ENCODE peak calls at places on chromosomes 13 and 19, in eight cellular contexts. One of them, this sample, is unnamed.

GRCh38 chr13:25874907-25875306 is 176.9 kb downstream of the SHISA2 start:
- DNase-seq in ovary: no peak
- DNase-seq in heart left ventricle: no peak
- DNase-seq in transverse colon: peak; percentile 26
- DNase-seq in spleen: peak; percentile 82
- DNase-seq in H1: no peak
- DNase-seq in endothelial cell of umbilical vein: no peak
- DNase-seq in breast epithelium: no peak
- DNase-seq in this sample: no peak

GRCh38 chr13:45055902-45056648 is 64.2 kb upstream of the GTF2F2 start:
- DNase-seq in H1: no peak
- DNase-seq in transverse colon: peak; percentile 11
- DNase-seq in spleen: no peak
- DNase-seq in heart left ventricle: no peak
- DNase-seq in endothelial cell of umbilical vein: no peak
- DNase-seq in breast epithelium: peak; percentile 52
- DNase-seq in ovary: peak; percentile 28
- DNase-seq in this sample: no peak

GRCh38 chr19:34598217-34599155 is 78.5 kb downstream of the SCGB2B2 start:
- DNase-seq in transverse colon: no peak
- DNase-seq in ovary: no peak
- DNase-seq in breast epithelium: no peak
- DNase-seq in heart left ventricle: no peak
- DNase-seq in H1: no peak
- DNase-seq in spleen: no peak
- DNase-seq in endothelial cell of umbilical vein: no peak
- DNase-seq in this sample: peak; percentile 74

GRCh38 chr13:42720116-42720857 is 61.1 kb upstream of the FAM216B start:
- DNase-seq in spleen: no peak
- DNase-seq in ovary: peak; percentile 73
- DNase-seq in heart left ventricle: no peak
- DNase-seq in endothelial cell of umbilical vein: peak; percentile 2
- DNase-seq in H1: no peak
- DNase-seq in transverse colon: peak; percentile 55
- DNase-seq in breast epithelium: no peak
- DNase-seq in this sample: no peak

GRCh38 chr13:26019881-26020535 is 31.8 kb downstream of the SHISA2 start:
- DNase-seq in H1: no peak
- DNase-seq in spleen: no peak
- DNase-seq in transverse colon: no peak
- DNase-seq in heart left ventricle: no peak
- DNase-seq in endothelial cell of umbilical vein: peak; percentile 88
- DNase-seq in ovary: no peak
- DNase-seq in breast epithelium: no peak
- DNase-seq in this sample: peak; percentile 49

GRCh38 chr13:103883698-103884097 is 817.5 kb upstream of the SLC10A2 start:
- DNase-seq in H1: no peak
- DNase-seq in heart left ventricle: no peak
- DNase-seq in spleen: no peak
- DNase-seq in breast epithelium: no peak
- DNase-seq in ovary: no peak
- DNase-seq in transverse colon: no peak
- DNase-seq in endothelial cell of umbilical vein: no peak
- DNase-seq in this sample: no peak

GRCh38 chr13:28622286-28622685 is 36.6 kb upstream of the POMP start:
- DNase-seq in spleen: peak; percentile 76
- DNase-seq in heart left ventricle: peak; percentile 69
- DNase-seq in endothelial cell of umbilical vein: no peak
- DNase-seq in transverse colon: peak; percentile 27
- DNase-seq in ovary: no peak
- DNase-seq in H1: no peak
- DNase-seq in breast epithelium: peak; percentile 37
- DNase-seq in this sample: no peak

GRCh38 chr13:112072531-112073244 is 5.7 kb downstream of the SOX1 start:
- DNase-seq in breast epithelium: no peak
- DNase-seq in heart left ventricle: no peak
- DNase-seq in spleen: no peak
- DNase-seq in transverse colon: no peak
- DNase-seq in H1: no peak
- DNase-seq in ovary: no peak
- DNase-seq in endothelial cell of umbilical vein: no peak
- DNase-seq in this sample: no peak

GRCh38 chr19:33063356-33064116 is 1.2 kb downstream of the RHPN2 start:
- DNase-seq in H1: no peak
- DNase-seq in heart left ventricle: no peak
- DNase-seq in endothelial cell of umbilical vein: no peak
- DNase-seq in breast epithelium: no peak
- DNase-seq in transverse colon: peak; percentile 78
- DNase-seq in spleen: no peak
- DNase-seq in ovary: peak; percentile 31
- DNase-seq in this sample: no peak

GRCh38 chr19:33508431-33508830 is 13.2 kb downstream of the PEPD start:
- DNase-seq in heart left ventricle: no peak
- DNase-seq in breast epithelium: no peak
- DNase-seq in transverse colon: no peak
- DNase-seq in endothelial cell of umbilical vein: no peak
- DNase-seq in ovary: no peak
- DNase-seq in spleen: peak; percentile 54
- DNase-seq in H1: no peak
- DNase-seq in this sample: no peak

GRCh38 chr19:49923055-49924003 is 5.7 kb upstream of the ATF5 start:
- DNase-seq in H1: no peak
- DNase-seq in ovary: no peak
- DNase-seq in endothelial cell of umbilical vein: no peak
- DNase-seq in breast epithelium: no peak
- DNase-seq in transverse colon: peak; percentile 46
- DNase-seq in heart left ventricle: no peak
- DNase-seq in spleen: no peak
- DNase-seq in this sample: no peak

GRCh38 chr19:38488096-38488495 is 54.6 kb downstream of the RYR1 start:
- DNase-seq in ovary: no peak
- DNase-seq in transverse colon: no peak
- DNase-seq in spleen: no peak
- DNase-seq in heart left ventricle: no peak
- DNase-seq in breast epithelium: no peak
- DNase-seq in H1: no peak
- DNase-seq in endothelial cell of umbilical vein: no peak
- DNase-seq in this sample: no peak

GRCh38 chr19:54035215-54036178 is 28.2 kb downstream of the VSTM1 start:
- DNase-seq in endothelial cell of umbilical vein: peak; percentile 86
- DNase-seq in heart left ventricle: no peak
- DNase-seq in ovary: no peak
- DNase-seq in transverse colon: no peak
- DNase-seq in spleen: no peak
- DNase-seq in breast epithelium: no peak
- DNase-seq in H1: no peak
- DNase-seq in this sample: no peak

GRCh38 chr13:113430378-113431110 is 22.7 kb downstream of the ADPRHL1 start:
- DNase-seq in breast epithelium: no peak
- DNase-seq in ovary: no peak
- DNase-seq in heart left ventricle: peak; percentile 30
- DNase-seq in transverse colon: no peak
- DNase-seq in spleen: no peak
- DNase-seq in H1: no peak
- DNase-seq in endothelial cell of umbilical vein: no peak
- DNase-seq in this sample: no peak

GRCh38 chr13:90883592-90883991 is 463.9 kb upstream of the MIR17HG start:
- DNase-seq in endothelial cell of umbilical vein: no peak
- DNase-seq in ovary: no peak
- DNase-seq in breast epithelium: no peak
- DNase-seq in spleen: no peak
- DNase-seq in heart left ventricle: no peak
- DNase-seq in transverse colon: no peak
- DNase-seq in H1: no peak
- DNase-seq in this sample: no peak

DNA sequence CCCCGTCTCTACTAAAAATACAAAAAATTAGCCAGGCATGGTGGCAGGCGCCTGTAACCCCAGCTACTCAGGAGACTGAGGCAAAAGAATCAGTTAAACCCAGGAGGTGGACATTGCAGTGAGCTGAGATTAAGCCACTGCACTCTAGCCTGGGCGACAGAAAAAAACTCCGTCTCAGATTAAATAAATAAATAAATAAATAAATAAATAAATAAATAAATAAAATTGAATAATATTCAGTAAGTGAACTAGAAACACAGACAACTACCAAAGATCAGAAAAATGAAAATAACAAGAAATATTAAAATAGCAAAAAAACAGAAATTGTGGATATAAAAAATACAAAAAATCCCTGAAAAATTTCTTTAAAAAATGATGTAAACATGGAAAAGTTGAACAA is 172.4 kb downstream of the ZNF486 start:
- DNase-seq in heart left ventricle: no peak
- DNase-seq in spleen: no peak
- DNase-seq in breast epithelium: no peak
- DNase-seq in ovary: no peak
- DNase-seq in H1: no peak
- DNase-seq in endothelial cell of umbilical vein: no peak
- DNase-seq in transverse colon: no peak
- DNase-seq in this sample: no peak
- TF ChIP-seq POLR2A in heart left ventricle: no peak
- TF ChIP-seq POLR2A in spleen: no peak
- TF ChIP-seq POLR2A in breast epithelium: no peak
- TF ChIP-seq POLR2A in ovary: no peak
- TF ChIP-seq POLR2A in H1: no peak
- TF ChIP-seq POLR2A in endothelial cell of umbilical vein: no peak
- TF ChIP-seq POLR2A in transverse colon: no peak
- TF ChIP-seq POLR2A in this sample: no peak

GRCh38 chr19:1490311-1491113 is at the start of gene PCSK4:
- DNase-seq in breast epithelium: peak; percentile 99
- DNase-seq in ovary: peak; percentile 100
- DNase-seq in endothelial cell of umbilical vein: peak; percentile 99
- DNase-seq in spleen: peak; percentile 96
- DNase-seq in H1: peak; percentile 97
- DNase-seq in heart left ventricle: peak; percentile 99
- DNase-seq in transverse colon: peak; percentile 100
- DNase-seq in this sample: peak; percentile 99

GRCh38 chr19:1488282-1488601 is 1.9 kb downstream of the PCSK4 start:
- DNase-seq in spleen: no peak
- DNase-seq in transverse colon: no peak
- DNase-seq in ovary: peak; percentile 15
- DNase-seq in H1: no peak
- DNase-seq in endothelial cell of umbilical vein: no peak
- DNase-seq in breast epithelium: no peak
- DNase-seq in heart left ventricle: no peak
- DNase-seq in this sample: no peak

GRCh38 chr19:1491114-1491848 is at the start of gene REEP6:
- DNase-seq in transverse colon: no peak
- DNase-seq in spleen: no peak
- DNase-seq in H1: no peak
- DNase-seq in ovary: no peak
- DNase-seq in endothelial cell of umbilical vein: no peak
- DNase-seq in breast epithelium: no peak
- DNase-seq in heart left ventricle: no peak
- DNase-seq in this sample: no peak

GRCh38 chr19:1489463-1489971 is 633 bp downstream of the PCSK4 start:
- DNase-seq in spleen: peak; percentile 77
- DNase-seq in endothelial cell of umbilical vein: no peak
- DNase-seq in transverse colon: no peak
- DNase-seq in breast epithelium: no peak
- DNase-seq in H1: no peak
- DNase-seq in heart left ventricle: no peak
- DNase-seq in ovary: no peak
- DNase-seq in this sample: no peak

DNA sequence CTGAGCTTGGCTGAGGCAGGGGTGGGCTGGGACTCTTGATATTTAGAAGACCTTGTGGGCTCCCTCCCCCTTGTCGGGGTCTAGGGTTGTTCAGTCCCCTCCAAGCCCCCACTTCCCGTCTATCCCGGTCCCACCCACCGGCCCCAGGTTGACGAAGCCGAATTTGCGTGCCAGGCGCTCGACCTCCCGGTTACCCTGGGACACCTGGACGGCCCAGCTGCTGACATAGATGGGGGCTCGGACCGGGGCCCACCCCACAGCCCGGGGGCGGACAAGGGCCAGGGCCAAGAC is 185 bp downstream of the PCSK4 start:
- DNase-seq in breast epithelium: no peak
- DNase-seq in spleen: no peak
- DNase-seq in transverse colon: no peak
- DNase-seq in ovary: no peak
- DNase-seq in endothelial cell of umbilical vein: no peak
- DNase-seq in heart left ventricle: no peak
- DNase-seq in H1: no peak
- DNase-seq in this sample: no peak
- TF ChIP-seq POLR2A in breast epithelium: no peak
- TF ChIP-seq POLR2A in spleen: no peak
- TF ChIP-seq POLR2A in transverse colon: peak; percentile 28
- TF ChIP-seq POLR2A in ovary: no peak
- TF ChIP-seq POLR2A in endothelial cell of umbilical vein: peak; percentile 20
- TF ChIP-seq POLR2A in heart left ventricle: no peak
- TF ChIP-seq POLR2A in H1: no peak
- TF ChIP-seq POLR2A in this sample: no peak

DNA sequence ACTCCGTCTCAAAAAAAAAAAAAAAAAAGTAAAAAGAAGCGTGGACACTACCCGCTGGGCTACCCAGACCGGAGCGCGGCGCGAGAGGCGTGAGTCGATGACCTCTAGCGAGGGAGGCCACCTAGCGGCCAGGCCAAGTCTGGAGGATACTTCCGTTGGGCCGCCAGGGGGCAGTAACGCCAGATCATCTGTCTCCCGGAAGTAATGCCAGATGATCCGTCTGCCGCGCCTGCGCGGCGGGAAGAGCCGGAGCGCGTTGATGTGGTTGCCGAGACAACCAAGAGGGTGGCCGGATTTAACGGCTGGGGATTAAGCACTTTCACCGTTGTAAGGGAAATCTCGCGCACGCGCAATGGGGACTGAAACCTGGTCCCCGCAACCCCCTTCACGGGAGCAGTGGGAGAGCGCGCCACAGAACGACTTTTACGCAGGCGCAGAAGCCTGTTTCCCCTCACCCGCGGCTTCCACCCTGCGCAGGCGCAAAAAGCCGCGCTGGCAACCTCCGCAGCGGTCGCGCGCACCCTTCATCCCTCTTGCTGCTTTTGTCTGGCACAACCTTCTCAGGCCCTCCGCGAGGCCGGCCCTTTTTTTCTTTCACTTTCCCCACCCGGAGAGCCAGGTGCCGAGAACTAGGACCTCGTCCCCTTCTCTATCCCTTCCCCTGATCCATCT is 1.0 kb upstream of the U2AF2 start:
- DNase-seq in ovary: peak; percentile 99
- DNase-seq in heart left ventricle: peak; percentile 98
- DNase-seq in endothelial cell of umbilical vein: peak; percentile 99
- DNase-seq in spleen: peak; percentile 99
- DNase-seq in transverse colon: peak; percentile 99
- DNase-seq in H1: peak; percentile 94
- DNase-seq in breast epithelium: peak; percentile 98
- DNase-seq in this sample: peak; percentile 99
- TF ChIP-seq POLR2A in ovary: peak; percentile 80
- TF ChIP-seq POLR2A in heart left ventricle: no peak
- TF ChIP-seq POLR2A in endothelial cell of umbilical vein: peak; percentile 79
- TF ChIP-seq POLR2A in spleen: peak; percentile 93
- TF ChIP-seq POLR2A in transverse colon: peak; percentile 92
- TF ChIP-seq POLR2A in H1: peak; percentile 53
- TF ChIP-seq POLR2A in breast epithelium: peak; percentile 96
- TF ChIP-seq POLR2A in this sample: peak; percentile 81

DNA sequence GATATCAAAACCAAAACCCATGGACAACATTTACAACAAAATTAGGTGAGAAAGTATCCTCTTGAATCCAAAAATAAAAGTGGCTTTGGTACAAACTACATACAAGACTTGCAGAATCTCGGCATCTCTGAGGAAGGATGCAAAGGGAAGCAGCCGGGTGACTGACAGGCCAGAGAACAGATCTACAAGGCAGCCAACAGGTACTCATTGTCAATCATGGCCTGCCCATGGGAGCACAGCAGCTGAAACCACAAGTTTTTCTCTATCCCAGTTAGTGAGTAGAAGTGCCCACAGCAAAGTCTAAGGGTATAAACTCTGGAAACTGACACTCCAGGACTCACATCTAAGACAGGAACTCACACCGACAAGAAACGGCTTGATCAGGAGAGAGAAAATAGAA is 74.5 kb downstream of the TBC1D4 start:
- DNase-seq in ovary: no peak
- DNase-seq in heart left ventricle: no peak
- DNase-seq in H1: no peak
- DNase-seq in breast epithelium: no peak
- DNase-seq in transverse colon: no peak
- DNase-seq in endothelial cell of umbilical vein: no peak
- DNase-seq in spleen: no peak
- DNase-seq in this sample: no peak
- TF ChIP-seq POLR2A in ovary: no peak
- TF ChIP-seq POLR2A in heart left ventricle: no peak
- TF ChIP-seq POLR2A in H1: no peak
- TF ChIP-seq POLR2A in breast epithelium: no peak
- TF ChIP-seq POLR2A in transverse colon: no peak
- TF ChIP-seq POLR2A in endothelial cell of umbilical vein: no peak
- TF ChIP-seq POLR2A in spleen: no peak
- TF ChIP-seq POLR2A in this sample: no peak

This sample was measured in vagina.